ENCODE peak calls at places on chromosome X, in five cellular contexts. N is activated T-cell treated with anti-CD3 and anti-CD28 coated beads for 48 hours, A is T-helper 1 cell, Q is HFFc6, J is NCI-H524. V is an unnamed sample.

GRCh38 chrX:19924285-19924684 is 36.9 kb upstream of the SH3KBP1 start:
- DNase-seq in N (no peak), A (no peak), Q (no peak), J (no peak), V (no peak)

GRCh38 chrX:87663421-87663820 is 145.8 kb downstream of the KLHL4 start:
- DNase-seq in N (no peak), A (no peak), Q (no peak), J (no peak), V (no peak)

GRCh38 chrX:9562851-9563250 is 98.0 kb downstream of the TBL1X start:
- DNase-seq in N (no peak), A (no peak), Q (peak), J (no peak), V (peak)

GRCh38 chrX:41559235-41559634 is 112.1 kb downstream of the NYX start:
- DNase-seq in N (no peak), A (no peak), Q (no peak), J (no peak), V (no peak)

GRCh38 chrX:69107231-69107739 is 58.0 kb downstream of the PJA1 start:
- DNase-seq in N (no peak), A (no peak), Q (no peak), J (no peak), V (no peak)

GRCh38 chrX:77493677-77494553 is 46.7 kb downstream of the FGF16 start:
- DNase-seq in N (no peak), A (no peak), Q (peak), J (peak), V (peak)

GRCh38 chrX:147848543-147849448 is 62.9 kb upstream of the FMR1 start:
- DNase-seq in N (no peak), A (no peak), Q (no peak), J (no peak), V (no peak)

GRCh38 chrX:155747520-155747919 is 133.6 kb upstream of the VAMP7 start:
- DNase-seq in N (no peak), A (no peak), Q (no peak), J (peak), V (no peak)

GRCh38 chrX:154516655-154517100 is 646 bp upstream of the FAM3A start:
- DNase-seq in N (no peak), A (no peak), Q (no peak), J (no peak), V (no peak)

GRCh38 chrX:53022381-53022780 is 26.2 kb upstream of the GPR173 start:
- DNase-seq in N (no peak), A (no peak), Q (no peak), J (no peak), V (no peak)

GRCh38 chrX:8760021-8760420 is 28.1 kb upstream of the ANOS1 start:
- DNase-seq in N (no peak), A (no peak), Q (no peak), J (no peak), V (peak)

GRCh38 chrX:68354869-68355628 is 78.2 kb downstream of the OPHN1 start:
- DNase-seq in N (no peak), A (no peak), Q (no peak), J (no peak), V (no peak)

GRCh38 chrX:56000169-56000568 is 232.0 kb upstream of the KLF8 start:
- DNase-seq in N (no peak), A (no peak), Q (no peak), J (no peak), V (no peak)

GRCh38 chrX:29348288-29348687 is 761.0 kb downstream of the IL1RAPL1 start:
- DNase-seq in N (no peak), A (no peak), Q (no peak), J (no peak), V (no peak)

GRCh38 chrX:53714580-53715335 is 28.2 kb upstream of the HUWE1 start:
- DNase-seq in N (no peak), A (peak), Q (no peak), J (no peak), V (peak)

GRCh38 chrX:44314259-44314734 is 29.2 kb downstream of the EFHC2 start:
- DNase-seq in N (no peak), A (no peak), Q (no peak), J (no peak), V (peak)

GRCh38 chrX:1421433-1422134 is 29.7 kb upstream of the SLC25A6 start:
- DNase-seq in N (no peak), A (no peak), Q (no peak), J (no peak), V (no peak)

GRCh38 chrX:11427082-11428033 is 134.1 kb downstream of the AMELX start:
- DNase-seq in N (no peak), A (no peak), Q (no peak), J (peak), V (no peak)

GRCh38 chrX:45771114-45771513 is 570.4 kb upstream of the DIPK2B start:
- DNase-seq in N (no peak), A (no peak), Q (peak), J (no peak), V (peak)

GRCh38 chrX:119015407-119016242 is 41.2 kb downstream of the LONRF3 start:
- DNase-seq in N (peak), A (peak), Q (peak), J (no peak), V (peak)

GRCh38 chrX:25144043-25144940 is 128.5 kb upstream of the ARX start:
- DNase-seq in N (peak), A (peak), Q (peak), J (peak), V (peak)

GRCh38 chrX:122622800-122623199 is 561.3 kb upstream of the GRIA3 start:
- DNase-seq in N (no peak), A (no peak), Q (no peak), J (peak), V (no peak)

GRCh38 chrX:115560211-115560977 is 580 bp upstream of the PLS3 start:
- DNase-seq in N (no peak), A (no peak), Q (peak), J (no peak), V (peak)

GRCh38 chrX:26851981-26852380 is 611.2 kb downstream of the PPP4R3C start:
- DNase-seq in N (no peak), A (no peak), Q (no peak), J (peak), V (no peak)

GRCh38 chrX:32954125-32954524 is 257.2 kb downstream of the DMD start:
- DNase-seq in N (no peak), A (no peak), Q (no peak), J (no peak), V (no peak)

GRCh38 chrX:151815461-151815860 is 80.9 kb downstream of the CNGA2 start:
- DNase-seq in N (no peak), A (no peak), Q (no peak), J (no peak), V (no peak)

GRCh38 chrX:148380614-148381561 is 119.5 kb upstream of the AFF2 start:
- DNase-seq in N (no peak), A (peak), Q (no peak), J (no peak), V (no peak)

GRCh38 chrX:79117078-79117477 is 27.4 kb upstream of the GPR174 start:
- DNase-seq in N (no peak), A (peak), Q (no peak), J (no peak), V (no peak)

GRCh38 chrX:118497180-118497814 is 1.7 kb downstream of the DOCK11 start:
- DNase-seq in N (no peak), A (peak), Q (no peak), J (no peak), V (no peak)

GRCh38 chrX:155048997-155049619 is 21.8 kb downstream of the CMC4 start:
- DNase-seq in N (peak), A (peak), Q (peak), J (peak), V (peak)

GRCh38 chrX:46648660-46649059 is 75.1 kb downstream of the CHST7 start:
- DNase-seq in N (no peak), A (no peak), Q (no peak), J (no peak), V (no peak)

GRCh38 chrX:3712870-3713224 is 602 bp downstream of the PRKX start:
- DNase-seq in N (peak), A (peak), Q (no peak), J (no peak), V (no peak)

GRCh38 chrX:108304210-108304609 is 134.0 kb downstream of the COL4A6 start:
- DNase-seq in N (no peak), A (no peak), Q (no peak), J (peak), V (no peak)

GRCh38 chrX:79325263-79325958 is 41.7 kb downstream of the ITM2A start:
- DNase-seq in N (no peak), A (peak), Q (no peak), J (no peak), V (no peak)

GRCh38 chrX:10011261-10011931 is 44.2 kb downstream of the CLDN34 start:
- DNase-seq in N (no peak), A (peak), Q (no peak), J (no peak), V (no peak)

V was measured in EL.